ENCODE peak calls at places on chromosome X, in eight cellular contexts. L, H, N, A, S, J, Q and O are unnamed samples.

GRCh38 chrX:129836827-129837226 is 6.9 kb downstream of the ZDHHC9 start:
- DNase-seq in L (no peak), H (no peak), N (no peak), A (no peak), S (no peak), J (no peak), Q (no peak), O (no peak)

GRCh38 chrX:12950851-12951589 is 23.9 kb upstream of the TMSB4X start:
- DNase-seq in L (no peak), H (peak; percentile 81), N (no peak), A (peak; percentile 93), S (peak; percentile 39), J (peak; percentile 60), Q (peak; percentile 55), O (no peak)

GRCh38 chrX:71996138-71996537 is 85.5 kb downstream of the NHSL2 start:
- DNase-seq in L (no peak), H (no peak), N (no peak), A (no peak), S (no peak), J (no peak), Q (no peak), O (no peak)

GRCh38 chrX:119272882-119273806 is 37.1 kb downstream of the PGRMC1 start:
- DNase-seq in L (no peak), H (peak; percentile 83), N (peak; percentile 44), A (peak; percentile 93), S (peak; percentile 27), J (peak; percentile 67), Q (peak; percentile 29), O (peak; percentile 19)

GRCh38 chrX:136041254-136041812 is 56.1 kb downstream of the SLC9A6 start:
- DNase-seq in L (no peak), H (no peak), N (no peak), A (no peak), S (no peak), J (no peak), Q (no peak), O (no peak)

GRCh38 chrX:154352466-154352865 is 22.0 kb downstream of the FLNA start:
- DNase-seq in L (no peak), H (no peak), N (no peak), A (no peak), S (no peak), J (peak; percentile 17), Q (no peak), O (no peak)

GRCh38 chrX:121975666-121976065 is 928.3 kb downstream of the GLUD2 start:
- DNase-seq in L (no peak), H (no peak), N (no peak), A (no peak), S (no peak), J (no peak), Q (no peak), O (no peak)

GRCh38 chrX:67564475-67564874 is 20.7 kb downstream of the AR start:
- DNase-seq in L (no peak), H (no peak), N (no peak), A (no peak), S (no peak), J (no peak), Q (no peak), O (no peak)

GRCh38 chrX:56728752-56729151 is 291 bp upstream of the NBDY start:
- DNase-seq in L (no peak), H (no peak), N (peak; percentile 26), A (no peak), S (no peak), J (peak; percentile 28), Q (peak; percentile 38), O (no peak)

GRCh38 chrX:102835504-102836146 is 101.4 kb upstream of the RAB40AL start:
- DNase-seq in L (no peak), H (peak; percentile 4), N (peak; percentile 51), A (peak; percentile 76), S (no peak), J (no peak), Q (peak; percentile 5), O (no peak)

GRCh38 chrX:39983715-39984114 is 114.0 kb downstream of the BCOR start:
- DNase-seq in L (no peak), H (no peak), N (peak; percentile 44), A (no peak), S (no peak), J (no peak), Q (no peak), O (no peak)

GRCh38 chrX:19811807-19812604 is 75.4 kb downstream of the SH3KBP1 start:
- DNase-seq in L (no peak), H (no peak), N (peak; percentile 89), A (no peak), S (no peak), J (no peak), Q (no peak), O (peak; percentile 12)

GRCh38 chrX:19775830-19776498 is 111.4 kb downstream of the SH3KBP1 start:
- DNase-seq in L (no peak), H (no peak), N (no peak), A (no peak), S (no peak), J (peak; percentile 46), Q (no peak), O (no peak)

GRCh38 chrX:79708581-79708980 is 306.0 kb upstream of the TBX22 start:
- DNase-seq in L (no peak), H (no peak), N (no peak), A (no peak), S (no peak), J (no peak), Q (no peak), O (no peak)

GRCh38 chrX:38335382-38335781 is 8.1 kb upstream of the RPGR start:
- DNase-seq in L (no peak), H (no peak), N (no peak), A (no peak), S (peak; percentile 43), J (no peak), Q (no peak), O (no peak)

GRCh38 chrX:40012800-40013682 is 84.7 kb downstream of the BCOR start:
- DNase-seq in L (no peak), H (peak; percentile 79), N (peak; percentile 64), A (peak; percentile 84), S (no peak), J (peak; percentile 90), Q (peak; percentile 85), O (no peak)

GRCh38 chrX:107447642-107448041 is 1.8 kb upstream of the FRMPD3 start:
- DNase-seq in L (no peak), H (no peak), N (no peak), A (no peak), S (no peak), J (no peak), Q (no peak), O (no peak)

GRCh38 chrX:107448625-107449468 is 605 bp upstream of the FRMPD3 start:
- DNase-seq in L (no peak), H (peak; percentile 83), N (no peak), A (peak; percentile 87), S (peak; percentile 46), J (peak; percentile 43), Q (peak; percentile 64), O (no peak)

GRCh38 chrX:107445146-107445545 is 4.3 kb upstream of the FRMPD3 start:
- DNase-seq in L (no peak), H (no peak), N (no peak), A (peak; percentile 67), S (no peak), J (no peak), Q (no peak), O (no peak)

GRCh38 chrX:107442914-107443527 is 6.4 kb upstream of the FRMPD3 start:
- DNase-seq in L (no peak), H (peak; percentile 33), N (no peak), A (peak; percentile 63), S (no peak), J (no peak), Q (no peak), O (no peak)

GRCh38 chrX:107445636-107446035 is 3.8 kb upstream of the FRMPD3 start:
- DNase-seq in L (no peak), H (no peak), N (no peak), A (peak; percentile 71), S (no peak), J (no peak), Q (no peak), O (no peak)
- H3K27me3 ChIP-seq in L (no peaks in the 10 kb centered on the region), H (peaks cover 29% of the 10 kb centered on the region), N (peaks cover 6% of the 10 kb centered on the region), A (peaks cover 54% of the 10 kb centered on the region), S (peaks cover 53% of the 10 kb centered on the region), J (no peaks in the 10 kb centered on the region), Q (peaks cover 17% of the 10 kb centered on the region), O (peaks cover 33% of the 10 kb centered on the region)

DNA sequence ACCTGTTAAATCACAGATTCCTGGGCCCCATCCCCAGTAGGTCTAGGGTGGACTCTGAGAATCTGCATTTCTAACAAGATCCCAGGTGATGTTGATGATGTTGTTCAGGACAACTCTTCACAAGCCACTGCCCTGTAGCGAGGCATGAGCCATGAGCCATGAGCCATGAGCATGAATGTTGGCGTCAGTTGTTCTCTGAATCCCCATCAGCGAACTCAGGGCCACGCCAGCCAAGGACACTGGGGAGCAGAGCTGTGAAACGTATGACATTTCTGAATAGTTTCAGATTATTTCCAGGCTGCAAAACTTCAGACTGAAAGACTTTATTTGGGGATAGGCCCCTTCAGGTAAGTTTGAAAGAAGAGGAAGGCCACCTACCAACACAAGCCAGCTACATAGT is 46.9 kb upstream of the HCCS start:
- DNase-seq in L (no peak), H (no peak), N (no peak), A (no peak), S (no peak), J (peak; percentile 61), Q (no peak), O (no peak)
- H3K27me3 ChIP-seq in L (no peaks in the 10 kb centered on the region), H (no peaks in the 10 kb centered on the region), N (no peaks in the 10 kb centered on the region), A (no peaks in the 10 kb centered on the region), S (no peaks in the 10 kb centered on the region), J (no peaks in the 10 kb centered on the region), Q (no peaks in the 10 kb centered on the region), O (no peaks in the 10 kb centered on the region)

GRCh38 chrX:124619710-124620109 is 273.3 kb downstream of the SH2D1A start:
- DNase-seq in L (no peak), H (no peak), N (no peak), A (no peak), S (no peak), J (no peak), Q (no peak), O (no peak)
- H3K27me3 ChIP-seq in L (no peaks in the 10 kb centered on the region), H (no peaks in the 10 kb centered on the region), N (no peaks in the 10 kb centered on the region), A (no peaks in the 10 kb centered on the region), S (no peaks in the 10 kb centered on the region), J (no peaks in the 10 kb centered on the region), Q (no peaks in the 10 kb centered on the region), O (no peaks in the 10 kb centered on the region)

DNA sequence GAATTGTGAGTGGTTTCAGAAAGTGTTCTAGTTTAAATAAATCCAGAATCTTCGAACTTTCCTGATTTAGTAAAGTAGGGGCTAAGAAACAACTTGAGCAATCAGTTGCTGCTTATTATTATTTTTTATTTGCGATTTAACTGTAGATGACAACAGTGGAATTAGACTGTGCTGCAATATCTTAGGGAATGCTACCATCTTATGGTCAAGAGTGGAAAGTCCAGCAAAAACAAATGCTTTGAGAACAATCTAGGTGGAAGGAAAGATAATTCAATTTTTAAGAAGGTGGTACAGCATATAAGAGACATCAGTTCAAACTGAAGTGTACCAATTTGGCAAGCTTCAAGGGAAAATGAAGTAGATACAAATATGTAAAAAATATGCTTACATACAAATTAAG is 73.3 kb downstream of the CYLC1 start:
- DNase-seq in L (no peak), H (no peak), N (no peak), A (no peak), S (no peak), J (no peak), Q (peak; percentile 0), O (no peak)
- H3K27me3 ChIP-seq in L (no peaks in the 10 kb centered on the region), H (no peaks in the 10 kb centered on the region), N (no peaks in the 10 kb centered on the region), A (no peaks in the 10 kb centered on the region), S (no peaks in the 10 kb centered on the region), J (no peaks in the 10 kb centered on the region), Q (no peaks in the 10 kb centered on the region), O (no peaks in the 10 kb centered on the region)

GRCh38 chrX:134908235-134908834 is 82.5 kb upstream of the SMIM10 start:
- DNase-seq in L (no peak), H (no peak), N (peak; percentile 54), A (no peak), S (peak; percentile 51), J (no peak), Q (no peak), O (no peak)
- H3K27me3 ChIP-seq in L (no peaks in the 10 kb centered on the region), H (no peaks in the 10 kb centered on the region), N (no peaks in the 10 kb centered on the region), A (no peaks in the 10 kb centered on the region), S (no peaks in the 10 kb centered on the region), J (no peaks in the 10 kb centered on the region), Q (no peaks in the 10 kb centered on the region), O (no peaks in the 10 kb centered on the region)